ENCODE peak calls at places on chromosomes 11 and 22, in eight cellular contexts. Y is upper lobe of right lung, O is lung, E is cardiac muscle cell, A is fibroblast of lung, Z is ovary, P is body of pancreas, W is thoracic aorta. N is an unnamed sample.

GRCh38 chr22:26264162-26264561 is 94.9 kb downstream of the SEZ6L start:
- DNase-seq in Y (no peak), O (no peak), E (no peak), A (no peak), Z (no peak), P (no peak), W (no peak), N (no peak)

GRCh38 chr11:96162816-96163499 is 180.0 kb downstream of the MAML2 start:
- DNase-seq in Y (no peak), O (no peak), E (peak), A (peak), Z (no peak), P (peak), W (no peak), N (peak)

GRCh38 chr11:69892986-69893555 is 73.9 kb upstream of the FGF3 start:
- DNase-seq in Y (peak), O (no peak), E (no peak), A (no peak), Z (no peak), P (peak), W (no peak), N (no peak)

GRCh38 chr11:95767498-95767897 is 22.1 kb downstream of the FAM76B start:
- DNase-seq in Y (no peak), O (no peak), E (peak), A (peak), Z (no peak), P (no peak), W (no peak), N (no peak)

GRCh38 chr11:39011822-39012221 is 2413.8 kb upstream of the RAG2 start:
- DNase-seq in Y (no peak), O (no peak), E (no peak), A (no peak), Z (no peak), P (no peak), W (no peak), N (no peak)

GRCh38 chr11:33387586-33387985 is 130.4 kb downstream of the HIPK3 start:
- DNase-seq in Y (no peak), O (no peak), E (no peak), A (no peak), Z (no peak), P (no peak), W (no peak), N (no peak)

GRCh38 chr11:46944356-46944755 is 7.8 kb downstream of the CSTPP1 start:
- DNase-seq in Y (no peak), O (no peak), E (no peak), A (no peak), Z (no peak), P (no peak), W (no peak), N (no peak)

GRCh38 chr11:12629601-12630313 is 44.5 kb upstream of the TEAD1 start:
- DNase-seq in Y (no peak), O (no peak), E (peak), A (peak), Z (no peak), P (no peak), W (no peak), N (no peak)

GRCh38 chr11:12377106-12377823 is at the start of gene PARVA:
- DNase-seq in Y (peak), O (peak), E (peak), A (peak), Z (peak), P (peak), W (no peak), N (peak)

GRCh38 chr22:30591191-30591587 is 521 bp downstream of the PES1 start:
- DNase-seq in Y (no peak), O (no peak), E (peak), A (peak), Z (no peak), P (no peak), W (no peak), N (no peak)

GRCh38 chr11:31412946-31413345 is 43.3 kb downstream of the DNAJC24 start:
- DNase-seq in Y (no peak), O (no peak), E (peak), A (peak), Z (no peak), P (no peak), W (no peak), N (peak)

GRCh38 chr11:70226967-70227366 is 23.9 kb downstream of the FADD start:
- DNase-seq in Y (no peak), O (no peak), E (no peak), A (no peak), Z (no peak), P (no peak), W (no peak), N (no peak)

GRCh38 chr11:17734986-17735822 is 623 bp downstream of the KCNC1 start:
- DNase-seq in Y (peak), O (peak), E (peak), A (peak), Z (peak), P (peak), W (no peak), N (peak)

GRCh38 chr22:48886604-48887393 is 940.9 kb downstream of the BRD1 start:
- DNase-seq in Y (peak), O (no peak), E (no peak), A (no peak), Z (no peak), P (no peak), W (no peak), N (no peak)

GRCh38 chr22:40531951-40532900 is 104.3 kb downstream of the MRTFA start:
- DNase-seq in Y (no peak), O (no peak), E (no peak), A (no peak), Z (no peak), P (no peak), W (no peak), N (no peak)

GRCh38 chr11:71421392-71421950 is 26.7 kb downstream of the DHCR7 start:
- DNase-seq in Y (peak), O (no peak), E (no peak), A (no peak), Z (no peak), P (no peak), W (no peak), N (no peak)

GRCh38 chr11:71420455-71421241 is 27.5 kb downstream of the DHCR7 start:
- DNase-seq in Y (no peak), O (peak), E (peak), A (peak), Z (no peak), P (peak), W (no peak), N (peak)

GRCh38 chr11:71414645-71415044 is 33.5 kb downstream of the DHCR7 start:
- DNase-seq in Y (no peak), O (no peak), E (no peak), A (no peak), Z (no peak), P (no peak), W (no peak), N (no peak)

GRCh38 chr11:71423181-71423790 is 24.9 kb downstream of the DHCR7 start:
- DNase-seq in Y (no peak), O (no peak), E (no peak), A (no peak), Z (no peak), P (no peak), W (no peak), N (no peak)

DNA sequence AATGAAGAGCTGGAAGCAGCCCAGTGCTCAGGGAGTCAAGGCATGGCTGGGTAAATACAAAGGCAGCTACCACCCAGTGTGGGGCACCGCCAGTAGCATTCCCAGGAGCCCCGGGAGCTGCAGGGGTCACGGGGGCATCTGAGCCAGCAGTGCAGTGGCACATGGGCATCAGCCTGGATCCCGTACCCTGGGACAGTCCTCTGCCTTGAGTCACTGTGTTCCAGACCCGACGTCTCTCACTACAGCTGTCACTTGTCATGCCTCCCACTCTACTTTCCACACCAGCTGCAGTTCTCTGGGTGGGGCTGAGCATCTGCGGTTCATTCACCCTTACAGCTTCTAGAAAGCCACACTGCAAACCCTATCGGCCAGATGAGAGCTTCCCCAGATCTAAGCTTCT is 29.6 kb downstream of the DHCR7 start:
- DNase-seq in Y (no peak), O (no peak), E (no peak), A (no peak), Z (no peak), P (no peak), W (no peak), N (no peak)
- TF ChIP-seq CTCF in Y (no peak), O (no peak), E (no peak), A (no peak), Z (no peak), P (no peak), W (no peak), N (no peak)

GRCh38 chr11:118610220-118610772 is 2.9 kb downstream of the PHLDB1 start:
- DNase-seq in Y (no peak), O (no peak), E (no peak), A (no peak), Z (no peak), P (no peak), W (no peak), N (no peak)
- H3K27ac ChIP-seq in Y (peak), O (peak), E (no peak), A (peak), Z (peak), P (peak), W (peak), N (peak)

DNA sequence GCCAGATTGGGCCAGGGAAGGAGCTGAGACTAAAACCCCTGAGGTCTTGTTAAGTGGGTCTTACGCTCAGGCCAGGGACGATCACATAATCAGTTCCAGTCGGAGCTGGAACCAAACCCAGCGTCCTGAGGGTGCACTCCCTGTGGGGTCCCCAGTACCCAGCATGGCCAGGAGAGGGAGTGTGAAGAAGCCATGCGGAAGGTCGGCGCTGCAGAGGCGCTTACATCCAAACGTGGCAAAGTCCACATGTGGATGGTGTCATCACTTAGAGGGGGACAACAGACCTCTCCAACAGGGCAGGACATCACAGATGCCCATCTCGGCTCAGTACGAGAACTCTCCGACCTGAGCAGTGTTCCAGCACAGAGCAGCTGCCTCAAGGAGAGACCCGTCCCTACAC is 8.3 kb downstream of the ATP5MGL start:
- DNase-seq in Y (no peak), O (no peak), E (no peak), A (no peak), Z (no peak), P (no peak), W (no peak), N (no peak)
- TF ChIP-seq CTCF in Y (peak), O (no peak), E (peak), A (peak), Z (no peak), P (peak), W (peak), N (no peak)

GRCh38 chr11:68545347-68545746 is 84.8 kb downstream of the PPP6R3 start:
- DNase-seq in Y (no peak), O (no peak), E (no peak), A (no peak), Z (no peak), P (no peak), W (no peak), N (no peak)

GRCh38 chr11:68543594-68543993 is 83.0 kb downstream of the PPP6R3 start:
- DNase-seq in Y (no peak), O (no peak), E (no peak), A (no peak), Z (no peak), P (no peak), W (no peak), N (no peak)

GRCh38 chr11:68541983-68542382 is 81.4 kb downstream of the PPP6R3 start:
- DNase-seq in Y (no peak), O (no peak), E (no peak), A (peak), Z (no peak), P (no peak), W (no peak), N (no peak)

GRCh38 chr11:68545796-68546195 is 85.2 kb downstream of the PPP6R3 start:
- DNase-seq in Y (no peak), O (no peak), E (no peak), A (no peak), Z (no peak), P (peak), W (no peak), N (peak)

GRCh38 chr11:68542617-68543016 is 82.1 kb downstream of the PPP6R3 start:
- DNase-seq in Y (no peak), O (no peak), E (peak), A (peak), Z (no peak), P (no peak), W (no peak), N (peak)
- H3K27ac ChIP-seq in Y (no peak), O (no peak), E (peak), A (peak), Z (no peak), P (peak), W (no peak), N (peak)

GRCh38 chr11:1869427-1870325 is 16.8 kb downstream of the LSP1 start:
- DNase-seq in Y (peak), O (no peak), E (no peak), A (no peak), Z (no peak), P (no peak), W (no peak), N (no peak)
- TF ChIP-seq CTCF in Y (no peak), O (no peak), E (peak), A (no peak), Z (no peak), P (no peak), W (no peak), N (no peak)

GRCh38 chr11:1563697-1564534 is 8.2 kb downstream of the DUSP8 start:
- DNase-seq in Y (peak), O (no peak), E (no peak), A (no peak), Z (no peak), P (no peak), W (no peak), N (no peak)
- H3K27ac ChIP-seq in Y (no peak), O (no peak), E (no peak), A (no peak), Z (no peak), P (peak), W (no peak), N (no peak)

N was measured in RWPE1.